ENCODE peak calls at places on chromosomes 1 and 21, in seven cellular contexts. L is colonic mucosa, E is WERI-Rb-1, U is adrenal gland, H is body of pancreas, X is AG04449, J is progenitor cell of endocrine pancreas. I is an unnamed sample.

GRCh38 chr21:25906554-25906953 is 171.8 kb downstream of the GABPA start:
- DNase-seq in L (no peak), E (no peak), U (no peak), H (no peak), X (no peak), J (no peak), I (no peak)

GRCh38 chr1:8572106-8572505 is 245.3 kb downstream of the RERE start:
- DNase-seq in L (no peak), E (no peak), U (no peak), H (no peak), X (no peak), J (no peak), I (no peak)

GRCh38 chr21:30582850-30583249 is 7.3 kb downstream of the KRTAP22-2 start:
- DNase-seq in L (no peak), E (no peak), U (no peak), H (no peak), X (no peak), J (no peak), I (no peak)

GRCh38 chr1:59258412-59259032 is 38.4 kb upstream of the FGGY start:
- DNase-seq in L (no peak), E (no peak), U (no peak), H (no peak), X (no peak), J (no peak), I (no peak)

GRCh38 chr1:63321788-63322247 is 549 bp upstream of the FOXD3 start:
- DNase-seq in L (no peak), E (no peak), U (no peak), H (no peak), X (no peak), J (no peak), I (peak)

GRCh38 chr1:229279242-229279641 is 8.3 kb downstream of the RAB4A start:
- DNase-seq in L (no peak), E (no peak), U (no peak), H (no peak), X (no peak), J (no peak), I (no peak)

GRCh38 chr1:174040387-174040786 is 18.2 kb upstream of the RC3H1 start:
- DNase-seq in L (no peak), E (no peak), U (peak), H (peak), X (peak), J (no peak), I (no peak)

GRCh38 chr1:53643061-53643880 is 95.7 kb downstream of the GLIS1 start:
- DNase-seq in L (no peak), E (no peak), U (no peak), H (no peak), X (no peak), J (no peak), I (no peak)

GRCh38 chr1:231628207-231628876 is 1.8 kb downstream of the DISC1 start:
- DNase-seq in L (no peak), E (peak), U (no peak), H (no peak), X (no peak), J (no peak), I (no peak)

GRCh38 chr21:36010801-36011200 is 49.5 kb downstream of the SETD4 start:
- DNase-seq in L (no peak), E (no peak), U (no peak), H (no peak), X (no peak), J (no peak), I (no peak)

GRCh38 chr1:107793896-107794440 is 171.0 kb downstream of the VAV3 start:
- DNase-seq in L (no peak), E (peak), U (no peak), H (no peak), X (no peak), J (no peak), I (no peak)
- TF ChIP-seq CTCF in L (no peak), E (no peak), U (no peak), H (no peak), X (no peak), J (no peak), I (no peak)

DNA sequence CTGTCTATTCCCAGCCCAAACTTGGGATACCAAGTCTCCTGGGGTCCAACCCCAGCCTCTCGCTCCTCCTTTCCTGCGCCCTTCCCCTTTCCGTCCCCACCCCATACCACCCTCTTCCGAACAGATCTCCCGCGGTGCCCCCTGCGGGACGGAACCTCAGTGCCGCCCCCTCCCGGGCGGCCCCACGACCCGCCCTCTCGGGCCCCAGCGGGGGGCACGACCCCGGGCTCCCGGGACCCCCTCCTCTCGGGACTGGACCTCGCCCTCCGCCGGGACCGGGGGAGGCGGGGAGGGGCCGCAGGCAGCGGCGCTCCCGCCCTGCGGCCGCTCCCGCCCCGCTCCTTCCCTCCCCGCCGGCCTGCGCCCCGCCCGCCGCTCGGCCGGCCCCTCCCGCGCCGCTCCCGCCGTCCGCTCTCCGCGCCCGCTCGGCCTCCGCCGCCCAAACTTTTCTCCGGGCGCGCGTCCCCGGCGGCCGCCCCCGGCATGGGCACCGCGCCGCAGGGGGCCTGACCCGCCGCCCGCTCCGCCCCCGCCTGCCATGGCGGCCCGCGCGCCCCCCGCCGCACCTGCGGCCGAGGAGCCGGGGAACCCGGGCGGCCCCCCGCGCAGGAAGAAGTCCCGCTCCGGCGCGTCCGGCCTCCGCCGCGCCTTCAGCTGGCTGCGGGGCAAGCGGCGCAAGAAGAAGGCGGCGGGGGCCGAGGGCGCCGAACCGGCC is 39.0 kb upstream of the SYNC start:
- DNase-seq in L (peak), E (peak), U (no peak), H (no peak), X (no peak), J (no peak), I (peak)
- TF ChIP-seq CTCF in L (no peak), E (peak), U (peak), H (peak), X (peak), J (peak), I (no peak)

DNA sequence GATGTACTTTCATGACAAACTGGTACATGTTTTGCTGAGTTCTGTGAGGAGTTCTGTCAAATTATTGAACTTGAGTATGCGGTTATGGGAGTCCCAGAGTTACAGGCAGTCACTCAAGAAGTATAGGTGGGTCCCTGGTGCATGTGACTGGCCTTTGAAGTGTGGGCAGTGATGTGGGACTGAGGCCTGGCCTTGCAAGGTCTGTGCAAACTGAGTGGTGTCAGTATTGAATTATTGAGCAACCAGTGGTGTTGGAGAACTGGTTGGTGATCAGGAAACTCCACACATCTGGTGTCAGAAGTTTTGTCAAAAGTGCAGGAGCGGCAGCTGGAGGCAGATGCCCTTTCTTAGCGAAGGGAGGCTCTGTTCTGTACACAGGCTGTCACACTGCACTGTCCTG is 5.2 kb downstream of the ZNF678 start:
- DNase-seq in L (no peak), E (no peak), U (no peak), H (no peak), X (no peak), J (no peak), I (no peak)
- TF ChIP-seq CTCF in L (no peak), E (no peak), U (no peak), H (no peak), X (no peak), J (no peak), I (no peak)

DNA sequence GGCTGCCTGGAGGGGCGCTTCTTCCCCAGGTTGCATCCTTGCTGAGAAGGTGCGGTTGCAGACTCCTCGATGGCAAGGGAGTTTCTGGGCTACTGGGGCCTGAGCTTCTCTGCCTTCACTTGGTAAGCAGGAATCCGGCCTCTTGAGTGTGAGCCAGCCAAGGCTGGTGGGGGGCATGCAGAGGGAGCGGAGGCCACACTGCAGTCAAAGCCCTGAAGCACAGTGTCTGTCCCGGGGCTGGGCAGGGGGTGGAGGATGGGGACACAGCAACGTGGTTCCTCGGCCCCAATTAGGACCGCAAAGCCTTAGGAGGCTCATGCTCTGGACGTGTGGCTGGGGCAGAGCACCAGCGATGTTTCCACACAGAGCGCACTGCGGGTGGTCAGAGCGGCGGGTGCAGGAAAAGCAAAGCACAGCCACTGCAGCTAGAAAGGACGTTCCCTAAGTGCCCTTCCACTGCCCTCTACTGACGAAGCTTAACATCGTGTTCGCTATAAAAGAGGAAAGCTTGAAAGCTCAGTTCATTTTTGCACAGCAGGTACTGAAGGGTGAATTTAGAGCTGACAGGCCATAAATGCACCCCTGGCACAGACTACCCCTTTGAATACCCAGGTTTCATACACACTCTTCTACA is 60.7 kb upstream of the COG2 start:
- DNase-seq in L (no peak), E (no peak), U (no peak), H (no peak), X (no peak), J (no peak), I (no peak)
- TF ChIP-seq CTCF in L (no peak), E (peak), U (no peak), H (peak), X (no peak), J (no peak), I (no peak)

GRCh38 chr1:46202975-46203737 is at the start of gene LURAP1:
- DNase-seq in L (peak), E (peak), U (peak), H (no peak), X (no peak), J (no peak), I (peak)
- TF ChIP-seq CTCF in L (no peak), E (no peak), U (no peak), H (no peak), X (no peak), J (no peak), I (no peak)

GRCh38 chr1:204751883-204752687 is 66.5 kb upstream of the LRRN2 start:
- DNase-seq in L (peak), E (no peak), U (no peak), H (no peak), X (no peak), J (peak), I (no peak)
- TF ChIP-seq CTCF in L (peak), E (no peak), U (no peak), H (no peak), X (no peak), J (peak), I (no peak)

GRCh38 chr1:25568090-25568833 is 24.9 kb downstream of the LDLRAP1 start:
- DNase-seq in L (no peak), E (peak), U (peak), H (no peak), X (no peak), J (no peak), I (no peak)
- TF ChIP-seq CTCF in L (no peak), E (peak), U (no peak), H (no peak), X (peak), J (no peak), I (no peak)

GRCh38 chr1:152880907-152881306 is 2.8 kb downstream of the SMCP start:
- DNase-seq in L (no peak), E (no peak), U (no peak), H (no peak), X (no peak), J (no peak), I (peak)
- TF ChIP-seq CTCF in L (no peak), E (no peak), U (no peak), H (no peak), X (no peak), J (no peak), I (no peak)

GRCh38 chr1:162040657-162041056 is 17.0 kb upstream of the OLFML2B start:
- DNase-seq in L (no peak), E (no peak), U (no peak), H (no peak), X (no peak), J (no peak), I (no peak)
- TF ChIP-seq CTCF in L (peak), E (peak), U (peak), H (no peak), X (peak), J (peak), I (no peak)

I was measured in GM13976.